ENCODE peak calls at places on chromosomes 12 and 14, in ten cellular contexts. E, X, B, J, T, W, L, S, C and N are unnamed samples.

GRCh38 chr14:68461086-68461485 is 331.8 kb downstream of the ZFP36L1 start:
- DNase-seq in E (no peak), X (no peak), B (no peak), J (no peak), T (no peak), W (no peak), L (no peak), S (no peak), C (no peak), N (no peak)

GRCh38 chr12:20024194-20024593 is 344.1 kb upstream of the PDE3A start:
- DNase-seq in E (no peak), X (no peak), B (no peak), J (no peak), T (no peak), W (no peak), L (peak; percentile 91), S (no peak), C (no peak), N (no peak)

GRCh38 chr14:105475269-105475915 is 771 bp downstream of the CRIP2 start:
- DNase-seq in E (peak; percentile 80), X (no peak), B (peak; percentile 31), J (no peak), T (no peak), W (no peak), L (no peak), S (no peak), C (no peak), N (no peak)

GRCh38 chr12:111443586-111443985 is 37.9 kb downstream of the SH2B3 start:
- DNase-seq in E (peak; percentile 20), X (no peak), B (no peak), J (no peak), T (peak; percentile 61), W (no peak), L (no peak), S (peak; percentile 13), C (no peak), N (no peak)

GRCh38 chr14:104138891-104139459 is 588 bp downstream of the KIF26A start:
- DNase-seq in E (peak; percentile 47), X (peak; percentile 45), B (no peak), J (peak; percentile 75), T (peak; percentile 63), W (no peak), L (no peak), S (peak; percentile 20), C (no peak), N (no peak)

GRCh38 chr12:93894391-93895095 is 217.4 kb downstream of the CRADD start:
- DNase-seq in E (peak; percentile 74), X (peak; percentile 57), B (no peak), J (peak; percentile 75), T (peak; percentile 94), W (peak; percentile 43), L (peak; percentile 86), S (peak; percentile 81), C (no peak), N (peak; percentile 13)

GRCh38 chr14:20608383-20609095 is 17.4 kb upstream of the RNASE12 start:
- DNase-seq in E (no peak), X (no peak), B (no peak), J (no peak), T (no peak), W (no peak), L (no peak), S (no peak), C (no peak), N (no peak)

GRCh38 chr12:78534311-78534710 is 330.3 kb upstream of the SYT1 start:
- DNase-seq in E (no peak), X (no peak), B (no peak), J (no peak), T (no peak), W (no peak), L (no peak), S (no peak), C (no peak), N (no peak)

GRCh38 chr14:79596531-79596930 is 614.8 kb downstream of the DIO2 start:
- DNase-seq in E (no peak), X (no peak), B (no peak), J (no peak), T (no peak), W (no peak), L (peak; percentile 83), S (no peak), C (peak; percentile 57), N (no peak)

GRCh38 chr12:116389990-116390655 is 112.6 kb upstream of the MED13L start:
- DNase-seq in E (no peak), X (no peak), B (no peak), J (no peak), T (no peak), W (no peak), L (peak; percentile 94), S (no peak), C (peak; percentile 85), N (peak; percentile 69)

GRCh38 chr12:131908716-131909595 is 14.5 kb downstream of the ULK1 start:
- DNase-seq in E (no peak), X (no peak), B (no peak), J (peak; percentile 80), T (peak; percentile 69), W (no peak), L (no peak), S (peak; percentile 39), C (no peak), N (no peak)

GRCh38 chr14:36556811-36557433 is 25.5 kb downstream of the NKX2-8 start:
- DNase-seq in E (no peak), X (no peak), B (peak; percentile 14), J (no peak), T (no peak), W (no peak), L (peak; percentile 26), S (no peak), C (no peak), N (peak; percentile 41)
- H3K9me3 ChIP-seq in E (no peaks in the 10 kb centered on the region), X (no peaks in the 10 kb centered on the region), B (no peaks in the 10 kb centered on the region), J (no peaks in the 10 kb centered on the region), T (no peaks in the 10 kb centered on the region), W (no peaks in the 10 kb centered on the region), L (no peaks in the 10 kb centered on the region), S (no peaks in the 10 kb centered on the region), C (no peaks in the 10 kb centered on the region), N (no peaks in the 10 kb centered on the region)

GRCh38 chr14:97301931-97302559 is 504.9 kb downstream of the VRK1 start:
- DNase-seq in E (no peak), X (no peak), B (no peak), J (no peak), T (no peak), W (no peak), L (no peak), S (no peak), C (no peak), N (peak; percentile 15)
- TF ChIP-seq CTCF in E (no peak), X (no peak), B (no peak), J (no peak), T (no peak), W (no peak), L (no peak), S (no peak), C (no peak), N (peak; percentile 27)

DNA sequence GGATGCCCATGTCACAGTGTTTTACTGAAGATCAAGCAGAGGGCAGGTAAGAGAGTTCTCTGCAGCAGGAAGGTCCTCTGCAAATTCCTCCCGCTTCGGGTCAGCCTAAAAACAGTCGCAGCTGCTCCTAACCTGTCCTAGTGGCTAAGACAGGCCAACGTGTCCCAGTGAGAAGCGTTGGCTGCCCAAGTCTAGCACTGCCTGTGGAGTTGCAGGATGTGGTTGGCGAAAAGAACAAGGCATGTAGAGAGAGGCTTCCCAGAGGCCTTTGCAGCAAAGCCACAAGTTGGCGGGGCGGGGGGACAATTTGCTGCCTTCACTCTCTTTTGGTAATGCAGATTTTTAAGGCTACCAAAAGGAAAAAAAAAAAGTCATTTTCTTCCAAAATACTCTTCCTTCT is 340.1 kb downstream of the BCL11B start:
- DNase-seq in E (no peak), X (no peak), B (peak; percentile 80), J (no peak), T (peak; percentile 62), W (no peak), L (no peak), S (no peak), C (no peak), N (no peak)
- H3K4me3 ChIP-seq in E (no peak overlapping the region), X (no peak overlapping the region), B (peak overlapping the region; percentile 16), J (no peak overlapping the region), T (no peak overlapping the region), W (no peak overlapping the region), L (no peak overlapping the region), S (no peak overlapping the region), C (no peak overlapping the region), N (no peak overlapping the region)

GRCh38 chr12:108553799-108554198 is 7.2 kb downstream of the SART3 start:
- DNase-seq in E (no peak), X (no peak), B (no peak), J (no peak), T (no peak), W (no peak), L (no peak), S (no peak), C (no peak), N (no peak)
- H3K9me3 ChIP-seq in E (no peaks in the 10 kb centered on the region), X (no peaks in the 10 kb centered on the region), B (no peaks in the 10 kb centered on the region), J (no peaks in the 10 kb centered on the region), T (no peaks in the 10 kb centered on the region), W (no peaks in the 10 kb centered on the region), L (no peaks in the 10 kb centered on the region), S (no peaks in the 10 kb centered on the region), C (no peaks in the 10 kb centered on the region), N (no peaks in the 10 kb centered on the region)

GRCh38 chr12:97713972-97714588 is 251.5 kb downstream of the RMST start:
- DNase-seq in E (no peak), X (no peak), B (no peak), J (no peak), T (no peak), W (no peak), L (no peak), S (no peak), C (no peak), N (no peak)
- TF ChIP-seq CTCF in E (no peak), X (no peak), B (no peak), J (no peak), T (no peak), W (no peak), L (no peak), S (no peak), C (no peak), N (no peak)